ENCODE peak calls at places on chromosomes 16 and 17, in four cellular contexts. F is CD8-positive, alpha-beta memory T cell; B is NCI-H446; K is ELR. X is an unnamed sample.

GRCh38 chr16:6343157-6343556 is 989.5 kb upstream of the RBFOX1 start:
- DNase-seq in F (no peak), B (no peak), K (no peak), X (no peak)

GRCh38 chr17:68600123-68600880 is 865 bp downstream of the FAM20A start:
- DNase-seq in F (no peak), K (no peak), B (no peak), X (no peak)

GRCh38 chr17:32141690-32142037 is 638 bp upstream of the RHOT1 start:
- DNase-seq in B (no peak), K (no peak), F (no peak), X (peak; percentile 5)

GRCh38 chr17:4008082-4008435 is 43.8 kb upstream of the ATP2A3 start:
- DNase-seq in B (no peak), K (no peak), F (no peak), X (no peak)

GRCh38 chr17:66978514-66979061 is 14.1 kb downstream of the CACNG4 start:
- DNase-seq in K (no peak), B (no peak), F (no peak), X (no peak)

GRCh38 chr17:40949406-40949805 is 12.0 kb upstream of the KRT23 start:
- DNase-seq in B (no peak), F (no peak), K (no peak), X (no peak)

GRCh38 chr16:24070851-24071250 is 185.3 kb upstream of the CACNG3 start:
- DNase-seq in B (no peak), F (no peak), K (peak; percentile 47), X (peak; percentile 42)

GRCh38 chr16:12339686-12340085 is 363.2 kb downstream of the SNX29 start:
- DNase-seq in B (no peak), F (no peak), K (peak; percentile 66), X (no peak)

GRCh38 chr16:82660078-82660645 is 33.4 kb downstream of the CDH13 start:
- DNase-seq in F (peak; percentile 16), B (no peak), K (no peak), X (no peak)

GRCh38 chr17:50255766-50256480 is 18.3 kb upstream of the TMEM92 start:
- DNase-seq in K (no peak), B (no peak), F (no peak), X (no peak)

GRCh38 chr17:83152745-83153611 is 73.6 kb downstream of the METRNL start:
- DNase-seq in K (no peak), B (no peak), F (no peak), X (no peak)

GRCh38 chr16:70693231-70693671 is 7.4 kb upstream of the MTSS2 start:
- DNase-seq in F (no peak), K (no peak), B (no peak), X (no peak)

GRCh38 chr17:694239-694638 is 20.4 kb downstream of the VPS53 start:
- DNase-seq in B (no peak), K (peak; percentile 99), F (no peak), X (peak; percentile 95)

GRCh38 chr16:57801856-57802634 is at the start of gene KIFC3:
- DNase-seq in F (peak; percentile 69), K (peak; percentile 92), B (no peak), X (peak; percentile 68)

GRCh38 chr17:70104688-70105087 is 29.7 kb downstream of the KCNJ16 start:
- DNase-seq in K (no peak), F (no peak), B (no peak), X (no peak)

GRCh38 chr16:5200123-5200522 is 102.5 kb upstream of the EEF2KMT start:
- DNase-seq in B (no peak), K (no peak), F (no peak), X (no peak)